ENCODE peak calls at places on chromosome 2, in seven cellular contexts. L is heart left ventricle; U is stimulated activated CD8-positive, alpha-beta memory T cell treated with anti-CD3 and anti-CD28 coated beads, Interleukin-2, amount 100 ng/mL, for 1 hour; Y is WTC11; B is occipital lobe; H is ACHN; D is sigmoid colon. N is an unnamed sample.

GRCh38 chr2:203489531-203489930 is 45.6 kb downstream of the RAPH1 start:
- DNase-seq in Y (no peak), B (no peak), L (no peak), U (no peak), H (no peak), D (no peak), N (no peak)

GRCh38 chr2:238596571-238597551 is 170.1 kb downstream of the ASB1 start:
- DNase-seq in D (peak), Y (no peak), L (peak), H (peak), B (no peak), U (no peak), N (no peak)

GRCh38 chr2:111069722-111070121 is 51.0 kb upstream of the BCL2L11 start:
- DNase-seq in B (no peak), H (peak), D (no peak), Y (no peak), L (no peak), U (no peak), N (no peak)

GRCh38 chr2:5373200-5373599 is 319.0 kb upstream of the SOX11 start:
- DNase-seq in L (no peak), Y (no peak), B (no peak), D (no peak), U (no peak), H (peak), N (no peak)

GRCh38 chr2:241617431-241618154 is 19.4 kb downstream of the THAP4 start:
- DNase-seq in H (peak), B (no peak), U (no peak), D (no peak), L (peak), Y (no peak), N (no peak)

GRCh38 chr2:186319105-186319504 is 167.0 kb upstream of the ZC3H15 start:
- DNase-seq in Y (no peak), H (no peak), D (no peak), B (no peak), L (no peak), U (no peak), N (no peak)

GRCh38 chr2:174716785-174717184 is 47.5 kb downstream of the CHRNA1 start:
- DNase-seq in H (no peak), U (no peak), B (no peak), D (no peak), Y (no peak), L (no peak), N (no peak)

GRCh38 chr2:178114462-178114861 is 2.2 kb downstream of the RBM45 start:
- DNase-seq in B (no peak), Y (no peak), U (no peak), D (no peak), L (no peak), H (no peak), N (no peak)

GRCh38 chr2:162113088-162113770 is 38.8 kb downstream of the GCG start:
- DNase-seq in H (no peak), Y (no peak), U (no peak), L (no peak), B (no peak), D (no peak), N (no peak)